ENCODE peak calls at places on chromosomes 11 and 22, in four cellular contexts. One of them, this sample, is unnamed.

GRCh38 chr11:614583-615452 is 932 bp downstream of the IRF7 start:
- DNase-seq in AG09319: no peak
- DNase-seq in M059J: no peak
- DNase-seq in stimulated activated CD4-positive, alpha-beta T cell treated with anti-CD3 and anti-CD28 coated beads, Interleukin-4, amount 100 ng/mL, for 48 hours: no peak
- DNase-seq in this sample: no peak

GRCh38 chr11:97140885-97141494 is 751.2 kb downstream of the JRKL start:
- DNase-seq in AG09319: no peak
- DNase-seq in M059J: peak; percentile 16
- DNase-seq in stimulated activated CD4-positive, alpha-beta T cell treated with anti-CD3 and anti-CD28 coated beads, Interleukin-4, amount 100 ng/mL, for 48 hours: no peak
- DNase-seq in this sample: no peak

GRCh38 chr22:31753005-31753633 is 700 bp upstream of the DEPDC5 start:
- DNase-seq in AG09319: no peak
- DNase-seq in M059J: no peak
- DNase-seq in stimulated activated CD4-positive, alpha-beta T cell treated with anti-CD3 and anti-CD28 coated beads, Interleukin-4, amount 100 ng/mL, for 48 hours: no peak
- DNase-seq in this sample: peak; percentile 56

GRCh38 chr11:117457031-117457785 is 129.6 kb downstream of the CEP164 start:
- DNase-seq in AG09319: no peak
- DNase-seq in M059J: no peak
- DNase-seq in stimulated activated CD4-positive, alpha-beta T cell treated with anti-CD3 and anti-CD28 coated beads, Interleukin-4, amount 100 ng/mL, for 48 hours: no peak
- DNase-seq in this sample: no peak

GRCh38 chr11:69537126-69537525 is 55.7 kb downstream of the LINC01488 start:
- DNase-seq in AG09319: no peak
- DNase-seq in M059J: no peak
- DNase-seq in stimulated activated CD4-positive, alpha-beta T cell treated with anti-CD3 and anti-CD28 coated beads, Interleukin-4, amount 100 ng/mL, for 48 hours: no peak
- DNase-seq in this sample: no peak

GRCh38 chr11:130523609-130524008 is 75.2 kb downstream of the ADAMTS15 start:
- DNase-seq in AG09319: no peak
- DNase-seq in M059J: peak; percentile 89
- DNase-seq in stimulated activated CD4-positive, alpha-beta T cell treated with anti-CD3 and anti-CD28 coated beads, Interleukin-4, amount 100 ng/mL, for 48 hours: no peak
- DNase-seq in this sample: no peak

GRCh38 chr11:128948583-128948982 is 5.9 kb upstream of the TP53AIP1 start:
- DNase-seq in AG09319: no peak
- DNase-seq in M059J: peak; percentile 9
- DNase-seq in stimulated activated CD4-positive, alpha-beta T cell treated with anti-CD3 and anti-CD28 coated beads, Interleukin-4, amount 100 ng/mL, for 48 hours: no peak
- DNase-seq in this sample: no peak

GRCh38 chr11:122189259-122189658 is 73.2 kb upstream of the BLID start:
- DNase-seq in AG09319: peak; percentile 79
- DNase-seq in M059J: peak; percentile 98
- DNase-seq in stimulated activated CD4-positive, alpha-beta T cell treated with anti-CD3 and anti-CD28 coated beads, Interleukin-4, amount 100 ng/mL, for 48 hours: no peak
- DNase-seq in this sample: no peak

GRCh38 chr11:74072286-74072685 is 63.4 kb upstream of the UCP3 start:
- DNase-seq in AG09319: no peak
- DNase-seq in M059J: no peak
- DNase-seq in stimulated activated CD4-positive, alpha-beta T cell treated with anti-CD3 and anti-CD28 coated beads, Interleukin-4, amount 100 ng/mL, for 48 hours: no peak
- DNase-seq in this sample: no peak

GRCh38 chr11:60370811-60371297 is 7.5 kb upstream of the MS4A7 start:
- DNase-seq in AG09319: no peak
- DNase-seq in M059J: peak; percentile 38
- DNase-seq in stimulated activated CD4-positive, alpha-beta T cell treated with anti-CD3 and anti-CD28 coated beads, Interleukin-4, amount 100 ng/mL, for 48 hours: no peak
- DNase-seq in this sample: peak; percentile 28